ENCODE peak calls at places on chromosomes 11 and 22, in seven cellular contexts. B is fibroblast of lung, J is PC-9, N is GM06990, T is A549, U is pancreas, W is right lobe of liver. X is an unnamed sample.

GRCh38 chr11:65116370-65117205 is 913 bp downstream of the ZNHIT2 start:
- DNase-seq in J (peak), U (peak), N (peak), T (peak), B (peak), W (peak), X (peak)

GRCh38 chr22:49992921-49993648 is 19.5 kb downstream of the IL17REL start:
- DNase-seq in W (peak), J (peak), B (peak), U (peak), N (no peak), T (peak), X (peak)

GRCh38 chr22:39435616-39436015 is 21.2 kb upstream of the MGAT3 start:
- DNase-seq in B (no peak), W (no peak), J (no peak), N (no peak), T (no peak), U (no peak), X (no peak)

GRCh38 chr11:75475767-75476650 is 43.0 kb upstream of the KLHL35 start:
- DNase-seq in T (no peak), B (peak), J (peak), U (peak), W (no peak), N (peak), X (no peak)

GRCh38 chr11:2902784-2903671 is 17.5 kb upstream of the CDKN1C start:
- DNase-seq in U (no peak), T (peak), W (peak), B (no peak), N (no peak), J (no peak), X (peak)

GRCh38 chr11:2891291-2891690 is 5.7 kb upstream of the CDKN1C start:
- DNase-seq in J (no peak), W (no peak), B (no peak), N (no peak), U (no peak), T (no peak), X (no peak)

GRCh38 chr11:113618360-113618759 is 87.7 kb downstream of the TMPRSS5 start:
- DNase-seq in N (no peak), B (peak), U (no peak), W (no peak), J (no peak), T (no peak), X (no peak)

GRCh38 chr11:106468531-106468930 is 391.1 kb downstream of the AASDHPPT start:
- DNase-seq in B (no peak), J (no peak), N (no peak), W (no peak), U (no peak), T (no peak), X (peak)

GRCh38 chr22:30605449-30606110 is 1.4 kb upstream of the TCN2 start:
- DNase-seq in U (peak), B (peak), J (no peak), N (peak), T (peak), W (no peak), X (peak)
- H3K4me3 ChIP-seq in U (peak), B (peak), J (no peak), N (no peak), T (peak), W (peak), X (peak)

GRCh38 chr11:72397333-72397732 is 37.0 kb downstream of the CLPB start:
- DNase-seq in T (no peak), J (no peak), N (no peak), B (no peak), U (no peak), W (no peak), X (no peak)

GRCh38 chr11:72398058-72398758 is 36.1 kb downstream of the CLPB start:
- DNase-seq in T (no peak), B (no peak), N (no peak), W (no peak), U (no peak), J (no peak), X (peak)

GRCh38 chr11:72393303-72393702 is 41.0 kb downstream of the CLPB start:
- DNase-seq in J (no peak), B (no peak), U (no peak), T (no peak), W (no peak), N (no peak), X (no peak)

GRCh38 chr11:72394456-72394855 is 39.9 kb downstream of the CLPB start:
- DNase-seq in T (no peak), J (no peak), W (no peak), B (no peak), U (no peak), N (no peak), X (no peak)

GRCh38 chr11:72395993-72396392 is 38.3 kb downstream of the CLPB start:
- DNase-seq in B (no peak), T (no peak), W (no peak), U (no peak), N (no peak), J (no peak), X (no peak)
- H3K4me3 ChIP-seq in B (no peak), T (no peak), W (no peak), U (no peak), N (no peak), J (no peak), X (no peak)

GRCh38 chr11:86802146-86802545 is 1.8 kb downstream of the PRSS23 start:
- DNase-seq in J (no peak), U (no peak), T (no peak), B (no peak), N (no peak), W (no peak), X (no peak)
- H3K4me3 ChIP-seq in J (peak), U (no peak), T (peak), B (peak), N (no peak), W (peak), X (peak)

GRCh38 chr22:24510694-24511625 is 15.8 kb downstream of the UPB1 start:
- DNase-seq in J (no peak), W (peak), T (no peak), U (no peak), B (peak), N (no peak), X (peak)
- H3K4me3 ChIP-seq in J (no peak), W (no peak), T (no peak), U (no peak), B (no peak), N (no peak), X (no peak)

DNA sequence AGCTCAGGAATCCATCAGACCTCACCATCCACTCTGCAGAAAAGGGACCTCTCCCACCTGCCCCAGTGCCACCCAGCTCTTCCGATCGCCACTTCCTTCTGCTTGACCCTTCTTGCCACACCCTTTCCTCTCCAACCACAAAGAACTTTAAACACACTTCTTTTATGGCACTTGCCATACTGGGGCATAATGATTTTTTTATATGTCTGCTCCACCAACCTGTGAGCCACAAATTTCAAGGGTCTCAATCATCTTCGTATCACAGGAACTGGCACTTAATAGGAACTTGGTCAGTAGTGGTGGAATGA is 11.7 kb upstream of the MYH9 start:
- DNase-seq in B (no peak), U (no peak), J (no peak), T (no peak), N (no peak), W (no peak), X (no peak)
- H3K4me3 ChIP-seq in B (no peak), U (no peak), J (no peak), T (no peak), N (no peak), W (no peak), X (no peak)

GRCh38 chr11:68842427-68843051 is 823 bp upstream of the CPT1A start:
- DNase-seq in T (no peak), B (no peak), U (no peak), N (no peak), J (no peak), W (no peak), X (no peak)
- H3K4me3 ChIP-seq in T (peak), B (peak), U (no peak), N (peak), J (peak), W (peak), X (no peak)

GRCh38 chr11:87528752-87529151 is 491.0 kb downstream of the TMEM135 start:
- DNase-seq in J (no peak), T (no peak), U (no peak), N (no peak), W (no peak), B (no peak), X (no peak)
- H3K4me3 ChIP-seq in J (no peak), T (no peak), U (no peak), N (no peak), W (no peak), B (no peak), X (no peak)

GRCh38 chr11:77967121-77967520 is 27.3 kb downstream of the INTS4 start:
- DNase-seq in U (no peak), J (no peak), T (no peak), W (no peak), B (no peak), N (no peak), X (no peak)
- H3K4me3 ChIP-seq in U (no peak), J (no peak), T (no peak), W (no peak), B (no peak), N (no peak), X (no peak)

GRCh38 chr11:111542606-111543275 is 2.2 kb downstream of the LAYN start:
- DNase-seq in T (no peak), B (no peak), N (no peak), W (no peak), U (no peak), J (no peak), X (no peak)
- H3K4me3 ChIP-seq in T (no peak), B (peak), N (no peak), W (no peak), U (no peak), J (no peak), X (no peak)

X was measured in Caco-2.